ENCODE peak calls at places on chromosomes 4 and X, in four cellular contexts. One of them, this sample, is unnamed.

GRCh38 chr4:30716671-30717207 is 3.4 kb upstream of the PCDH7 start:
- DNase-seq in pancreas: no peak
- DNase-seq in GM20000: no peak
- DNase-seq in anterior cingulate cortex: no peak
- DNase-seq in this sample: peak; percentile 52

GRCh38 chr4:149121015-149121404 is 678.8 kb upstream of the NR3C2 start:
- DNase-seq in pancreas: no peak
- DNase-seq in anterior cingulate cortex: no peak
- DNase-seq in GM20000: no peak
- DNase-seq in this sample: no peak

GRCh38 chr4:97558204-97558804 is 585.0 kb downstream of the STPG2 start:
- DNase-seq in GM20000: no peak
- DNase-seq in pancreas: no peak
- DNase-seq in anterior cingulate cortex: no peak
- DNase-seq in this sample: no peak

GRCh38 chr4:39770005-39770404 is 72.1 kb downstream of the UBE2K start:
- DNase-seq in anterior cingulate cortex: no peak
- DNase-seq in pancreas: no peak
- DNase-seq in GM20000: no peak
- DNase-seq in this sample: no peak

GRCh38 chr4:89024051-89024675 is 32.8 kb downstream of the FAM13A start:
- DNase-seq in anterior cingulate cortex: no peak
- DNase-seq in pancreas: no peak
- DNase-seq in GM20000: peak; percentile 50
- DNase-seq in this sample: peak; percentile 87

GRCh38 chr4:7628432-7628831 is 193.7 kb upstream of the PSAPL1 start:
- DNase-seq in GM20000: no peak
- DNase-seq in anterior cingulate cortex: no peak
- DNase-seq in pancreas: no peak
- DNase-seq in this sample: no peak

GRCh38 chr4:99054428-99054994 is 34.1 kb downstream of the ADH5 start:
- DNase-seq in GM20000: no peak
- DNase-seq in pancreas: no peak
- DNase-seq in anterior cingulate cortex: no peak
- DNase-seq in this sample: no peak

GRCh38 chrX:44071847-44072545 is 98.8 kb upstream of the NDP start:
- DNase-seq in anterior cingulate cortex: no peak
- DNase-seq in GM20000: no peak
- DNase-seq in pancreas: no peak
- DNase-seq in this sample: peak; percentile 60

GRCh38 chr4:141220271-141220654 is 432 bp upstream of the ZNF330 start:
- DNase-seq in pancreas: no peak
- DNase-seq in GM20000: no peak
- DNase-seq in anterior cingulate cortex: no peak
- DNase-seq in this sample: no peak

GRCh38 chrX:100682939-100683338 is 38.9 kb downstream of the SRPX2 start:
- DNase-seq in pancreas: no peak
- DNase-seq in GM20000: no peak
- DNase-seq in anterior cingulate cortex: no peak
- DNase-seq in this sample: peak; percentile 31

GRCh38 chrX:107565005-107565404 is 63.3 kb upstream of the PRPS1 start:
- DNase-seq in pancreas: no peak
- DNase-seq in GM20000: no peak
- DNase-seq in anterior cingulate cortex: no peak
- DNase-seq in this sample: no peak

GRCh38 chrX:148457279-148457678 is 43.1 kb upstream of the AFF2 start:
- DNase-seq in GM20000: no peak
- DNase-seq in anterior cingulate cortex: no peak
- DNase-seq in pancreas: no peak
- DNase-seq in this sample: no peak

GRCh38 chrX:989959-990510 is 222.4 kb downstream of the CRLF2 start:
- DNase-seq in anterior cingulate cortex: peak; percentile 54
- DNase-seq in pancreas: peak; percentile 88
- DNase-seq in GM20000: no peak
- DNase-seq in this sample: peak; percentile 89

GRCh38 chrX:131910565-131910964 is 112.5 kb upstream of the STK26 start:
- DNase-seq in pancreas: no peak
- DNase-seq in GM20000: no peak
- DNase-seq in anterior cingulate cortex: no peak
- DNase-seq in this sample: no peak

GRCh38 chrX:132171881-132172280 is 44.1 kb upstream of the FRMD7 start:
- DNase-seq in pancreas: no peak
- DNase-seq in GM20000: no peak
- DNase-seq in anterior cingulate cortex: no peak
- DNase-seq in this sample: no peak

GRCh38 chr4:139978692-139979091 is 175.3 kb downstream of the MAML3 start:
- DNase-seq in pancreas: no peak
- DNase-seq in GM20000: peak; percentile 47
- DNase-seq in anterior cingulate cortex: no peak
- DNase-seq in this sample: no peak

GRCh38 chr4:76726141-76726540 is 171.8 kb downstream of the SOWAHB start:
- DNase-seq in anterior cingulate cortex: no peak
- DNase-seq in pancreas: no peak
- DNase-seq in GM20000: no peak
- DNase-seq in this sample: no peak

GRCh38 chr4:26343041-26343403 is 22.2 kb downstream of the RBPJ start:
- DNase-seq in pancreas: no peak
- DNase-seq in GM20000: no peak
- DNase-seq in anterior cingulate cortex: no peak
- DNase-seq in this sample: no peak

GRCh38 chrX:151763711-151764110 is 29.2 kb downstream of the CNGA2 start:
- DNase-seq in pancreas: no peak
- DNase-seq in GM20000: no peak
- DNase-seq in anterior cingulate cortex: no peak
- DNase-seq in this sample: no peak

GRCh38 chr4:155248002-155248896 is 39.8 kb downstream of the NPY2R start:
- DNase-seq in GM20000: no peak
- DNase-seq in pancreas: no peak
- DNase-seq in anterior cingulate cortex: no peak
- DNase-seq in this sample: no peak

GRCh38 chr4:87150498-87151261 is 69.7 kb downstream of the KLHL8 start:
- DNase-seq in GM20000: peak; percentile 38
- DNase-seq in anterior cingulate cortex: no peak
- DNase-seq in pancreas: no peak
- DNase-seq in this sample: peak; percentile 86

GRCh38 chrX:17547658-17548057 is 172.7 kb downstream of the NHS start:
- DNase-seq in GM20000: no peak
- DNase-seq in pancreas: peak; percentile 93
- DNase-seq in anterior cingulate cortex: no peak
- DNase-seq in this sample: peak; percentile 91

GRCh38 chr4:118033148-118034060 is 882 bp upstream of the NDST3 start:
- DNase-seq in pancreas: peak; percentile 81
- DNase-seq in anterior cingulate cortex: peak; percentile 12
- DNase-seq in GM20000: peak; percentile 26
- DNase-seq in this sample: peak; percentile 70

GRCh38 chr4:169236901-169237626 is 33.7 kb downstream of the SH3RF1 start:
- DNase-seq in GM20000: no peak
- DNase-seq in pancreas: no peak
- DNase-seq in anterior cingulate cortex: no peak
- DNase-seq in this sample: no peak

GRCh38 chr4:105659190-105659589 is 49.3 kb downstream of the INTS12 start:
- DNase-seq in pancreas: no peak
- DNase-seq in anterior cingulate cortex: no peak
- DNase-seq in GM20000: no peak
- DNase-seq in this sample: no peak

GRCh38 chr4:157587681-157588423 is 367.3 kb downstream of the GRIA2 start:
- DNase-seq in pancreas: no peak
- DNase-seq in GM20000: no peak
- DNase-seq in anterior cingulate cortex: no peak
- DNase-seq in this sample: no peak

GRCh38 chrX:9342581-9343051 is 122.2 kb upstream of the TBL1X start:
- DNase-seq in anterior cingulate cortex: peak; percentile 42
- DNase-seq in pancreas: peak; percentile 88
- DNase-seq in GM20000: no peak
- DNase-seq in this sample: peak; percentile 78

GRCh38 chr4:81152839-81153713 is 61.9 kb downstream of the PRKG2 start:
- DNase-seq in pancreas: no peak
- DNase-seq in GM20000: no peak
- DNase-seq in anterior cingulate cortex: no peak
- DNase-seq in this sample: no peak

GRCh38 chr4:129428454-129428853 is 332.5 kb downstream of the C4orf33 start:
- DNase-seq in pancreas: no peak
- DNase-seq in anterior cingulate cortex: no peak
- DNase-seq in GM20000: no peak
- DNase-seq in this sample: no peak

GRCh38 chrX:134721766-134722532 is 63.7 kb upstream of the PLAC1 start:
- DNase-seq in pancreas: no peak
- DNase-seq in GM20000: no peak
- DNase-seq in anterior cingulate cortex: no peak
- DNase-seq in this sample: no peak

GRCh38 chr4:149605601-149606378 is 209.9 kb downstream of the IQCM start:
- DNase-seq in anterior cingulate cortex: no peak
- DNase-seq in pancreas: no peak
- DNase-seq in GM20000: no peak
- DNase-seq in this sample: peak; percentile 39

GRCh38 chr4:10185518-10186227 is 69.1 kb upstream of the WDR1 start:
- DNase-seq in pancreas: no peak
- DNase-seq in anterior cingulate cortex: no peak
- DNase-seq in GM20000: no peak
- DNase-seq in this sample: no peak

GRCh38 chr4:165208741-165209388 is 1.5 kb downstream of the KLHL2 start:
- DNase-seq in GM20000: no peak
- DNase-seq in anterior cingulate cortex: no peak
- DNase-seq in pancreas: no peak
- DNase-seq in this sample: no peak

GRCh38 chrX:40154853-40155616 is 57.3 kb upstream of the BCOR start:
- DNase-seq in pancreas: peak; percentile 71
- DNase-seq in GM20000: peak; percentile 75
- DNase-seq in anterior cingulate cortex: no peak
- DNase-seq in this sample: no peak

GRCh38 chr4:656651-657337 is 17.3 kb downstream of the ATP5ME start:
- DNase-seq in anterior cingulate cortex: no peak
- DNase-seq in pancreas: peak; percentile 67
- DNase-seq in GM20000: no peak
- DNase-seq in this sample: no peak